ENCODE peak calls at places on chromosomes 6 and 20, in four cellular contexts. N is neural progenitor cell, V is NT2/D1, L is mammary epithelial cell. F is an unnamed sample.

GRCh38 chr6:14799928-14800327 is 445.9 kb upstream of the JARID2 start:
- DNase-seq in N (peak), V (no peak), L (peak), F (peak)

GRCh38 chr6:168368063-168368835 is 48.7 kb upstream of the DACT2 start:
- DNase-seq in N (no peak), V (no peak), L (no peak), F (no peak)

GRCh38 chr6:159989882-159990480 is 21.1 kb downstream of the IGF2R start:
- DNase-seq in N (no peak), V (no peak), L (peak), F (no peak)

GRCh38 chr6:134419717-134420116 is 101.8 kb upstream of the SGK1 start:
- DNase-seq in N (no peak), V (no peak), L (no peak), F (no peak)

GRCh38 chr6:6749791-6750434 is 161.4 kb downstream of the LY86 start:
- DNase-seq in N (peak), V (peak), L (peak), F (peak)

GRCh38 chr20:37741055-37741454 is 47.2 kb downstream of the CTNNBL1 start:
- DNase-seq in N (no peak), V (no peak), L (peak), F (no peak)

GRCh38 chr6:127618729-127619128 is 41.8 kb downstream of the C6orf58 start:
- DNase-seq in N (no peak), V (no peak), L (peak), F (no peak)

GRCh38 chr6:63426844-63427243 is 107.1 kb upstream of the LGSN start:
- DNase-seq in N (no peak), V (no peak), L (no peak), F (no peak)

GRCh38 chr6:159170333-159170672 is 1.1 kb downstream of the FNDC1 start:
- DNase-seq in N (no peak), V (no peak), L (no peak), F (no peak)

GRCh38 chr6:43405354-43405753 is 22.0 kb upstream of the ABCC10 start:
- DNase-seq in N (no peak), V (no peak), L (peak), F (no peak)

GRCh38 chr6:100948381-100949133 is 67.4 kb upstream of the ASCC3 start:
- DNase-seq in N (no peak), V (no peak), L (peak), F (no peak)

GRCh38 chr20:1185781-1186334 is 1.1 kb upstream of the TMEM74B start:
- DNase-seq in N (peak), V (peak), L (peak), F (peak)

GRCh38 chr6:22421187-22421586 is 124.4 kb upstream of the PRL start:
- DNase-seq in N (no peak), V (no peak), L (peak), F (no peak)

GRCh38 chr6:98136333-98136732 is 698.0 kb upstream of the POU3F2 start:
- DNase-seq in N (peak), V (no peak), L (no peak), F (no peak)

GRCh38 chr6:85920782-85921181 is 278.1 kb upstream of the SYNCRIP start:
- DNase-seq in N (peak), V (no peak), L (peak), F (no peak)

GRCh38 chr20:2128542-2128941 is 26.9 kb downstream of the STK35 start:
- DNase-seq in N (no peak), V (no peak), L (no peak), F (no peak)

GRCh38 chr6:47944846-47945245 is 163.0 kb downstream of the OPN5 start:
- DNase-seq in N (no peak), V (no peak), L (no peak), F (no peak)

GRCh38 chr20:54148947-54149764 is 24.6 kb downstream of the CYP24A1 start:
- DNase-seq in N (no peak), V (no peak), L (peak), F (peak)

GRCh38 chr6:86516087-86516486 is 421.2 kb upstream of the HTR1E start:
- DNase-seq in N (no peak), V (no peak), L (no peak), F (no peak)

GRCh38 chr6:119627908-119628669 is 278.5 kb upstream of the MAN1A1 start:
- DNase-seq in N (no peak), V (peak), L (peak), F (no peak)

GRCh38 chr6:41940759-41941279 is 789 bp downstream of the CCND3 start:
- DNase-seq in N (peak), V (no peak), L (peak), F (peak)

GRCh38 chr20:35010405-35011192 is 54.9 kb downstream of the MYH7B start:
- DNase-seq in N (no peak), V (no peak), L (no peak), F (no peak)

GRCh38 chr20:51811514-51811913 is 9.2 kb upstream of the SALL4 start:
- DNase-seq in N (peak), V (no peak), L (no peak), F (no peak)

GRCh38 chr6:26056583-26057350 is 30.5 kb upstream of the HFE start:
- DNase-seq in N (peak), V (no peak), L (peak), F (peak)

GRCh38 chr6:156807028-156807427 is 29.9 kb downstream of the ARID1B start:
- DNase-seq in N (no peak), V (no peak), L (no peak), F (no peak)

GRCh38 chr6:112038756-112039430 is 15.0 kb upstream of the CCN6 start:
- DNase-seq in N (no peak), V (no peak), L (no peak), F (no peak)
- H3K9ac ChIP-seq in N (no peak), V (no peak), L (no peak), F (no peak)

GRCh38 chr20:56393133-56393472 is 658 bp downstream of the CSTF1 start:
- DNase-seq in N (no peak), V (no peak), L (peak), F (no peak)

GRCh38 chr20:56391596-56392281 is at the start of gene AURKA:
- DNase-seq in N (no peak), V (no peak), L (no peak), F (peak)

GRCh38 chr20:56392282-56393132 is at the start of gene CSTF1:
- DNase-seq in N (peak), V (peak), L (peak), F (peak)

GRCh38 chr20:56389807-56390206 is 2.2 kb downstream of the AURKA start:
- DNase-seq in N (no peak), V (no peak), L (no peak), F (no peak)

GRCh38 chr20:56391037-56391436 is 978 bp downstream of the AURKA start:
- DNase-seq in N (no peak), V (no peak), L (peak), F (no peak)
- H3K9ac ChIP-seq in N (peak), V (peak), L (peak), F (peak)

GRCh38 chr20:14947536-14947935 is 610.1 kb upstream of the FLRT3 start:
- DNase-seq in N (no peak), V (no peak), L (no peak), F (no peak)

GRCh38 chr20:14950633-14951032 is 613.2 kb upstream of the FLRT3 start:
- DNase-seq in N (no peak), V (peak), L (no peak), F (no peak)

GRCh38 chr20:14951105-14951504 is 613.7 kb upstream of the FLRT3 start:
- DNase-seq in N (no peak), V (no peak), L (peak), F (no peak)

GRCh38 chr20:14951707-14952106 is 614.3 kb upstream of the FLRT3 start:
- DNase-seq in N (no peak), V (no peak), L (peak), F (no peak)

DNA sequence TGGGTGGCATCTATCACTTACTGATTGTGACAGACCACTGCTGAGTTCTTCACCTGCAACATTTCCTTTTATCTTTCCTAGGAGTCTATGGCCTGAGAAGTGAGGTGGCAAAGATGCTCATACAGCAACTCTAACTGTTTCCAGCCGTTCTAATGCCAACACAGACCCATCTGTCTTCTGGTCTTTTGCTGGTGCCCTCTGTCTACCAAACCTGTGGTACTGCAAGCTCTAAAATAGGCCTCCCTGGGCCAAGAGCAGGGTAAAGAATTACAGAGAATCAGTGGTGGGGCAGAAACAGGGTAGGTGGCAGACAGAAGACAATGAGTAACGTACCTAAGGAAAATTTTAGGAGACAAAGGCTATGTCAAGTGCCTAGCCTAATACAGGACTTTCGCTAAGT is 611.0 kb upstream of the FLRT3 start:
- DNase-seq in N (peak), V (no peak), L (no peak), F (no peak)
- H3K9ac ChIP-seq in N (no peak), V (no peak), L (no peak), F (no peak)

DNA sequence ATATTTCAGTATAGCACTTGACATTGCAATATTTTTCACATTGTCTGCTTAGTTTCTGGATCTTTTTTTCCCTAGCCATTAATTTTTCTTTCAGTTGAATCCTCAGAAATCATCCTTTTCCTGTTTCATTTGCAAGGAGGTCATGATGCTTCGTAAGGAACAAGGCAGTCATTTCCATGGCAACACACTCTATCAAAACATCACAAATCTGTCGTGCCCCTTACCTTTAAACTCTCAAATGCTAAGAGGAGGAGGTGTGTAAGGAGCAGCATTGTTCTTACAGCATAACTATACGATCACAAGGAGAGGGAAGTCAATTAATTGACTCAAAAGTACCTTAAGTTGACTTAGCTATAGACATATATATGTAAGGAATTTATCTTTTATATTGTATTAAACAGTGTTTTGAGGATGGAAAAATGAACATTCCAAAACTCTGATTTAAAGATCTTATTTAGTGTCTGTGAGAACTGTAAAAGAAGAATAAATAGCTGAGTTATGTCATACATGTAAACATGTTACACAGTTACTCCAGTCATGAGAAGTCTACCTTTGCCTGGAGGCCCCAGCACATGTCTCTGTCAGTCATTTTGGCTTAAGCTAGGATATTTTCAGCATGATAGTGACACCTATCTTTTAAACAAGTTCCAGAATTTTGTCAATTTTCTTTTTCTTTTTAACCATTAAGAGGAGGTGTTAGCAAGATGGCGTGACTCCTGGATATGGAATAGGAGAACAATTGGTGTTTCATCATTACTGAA is 41.6 kb downstream of the CDKAL1 start:
- DNase-seq in N (no peak), V (no peak), L (no peak), F (no peak)
- H3K9ac ChIP-seq in N (no peak), V (no peak), L (no peak), F (no peak)

F was measured in colonic mucosa.